ENCODE peak calls at places on chromosomes 4 and X, in five cellular contexts. H, Z, F, V and C are unnamed samples.

GRCh38 chr4:38529189-38530115 is 134.5 kb upstream of the KLF3 start:
- DNase-seq in H (no peak), Z (no peak), F (peak), V (no peak), C (peak)

GRCh38 chr4:70895405-70895804 is 6.8 kb upstream of the MOB1B start:
- DNase-seq in H (no peak), Z (no peak), F (no peak), V (no peak), C (no peak)

GRCh38 chr4:143270266-143270838 is 66.3 kb upstream of the GAB1 start:
- DNase-seq in H (no peak), Z (no peak), F (no peak), V (no peak), C (no peak)

GRCh38 chrX:7055386-7056137 is 92.0 kb upstream of the STS start:
- DNase-seq in H (no peak), Z (no peak), F (no peak), V (no peak), C (no peak)

GRCh38 chrX:102085706-102086105 is 39.8 kb upstream of the TCEAL2 start:
- DNase-seq in H (no peak), Z (no peak), F (no peak), V (no peak), C (no peak)

GRCh38 chrX:150100261-150100660 is 162.0 kb upstream of the EOLA2 start:
- DNase-seq in H (no peak), Z (no peak), F (no peak), V (no peak), C (no peak)

GRCh38 chrX:129360175-129360574 is 163.1 kb downstream of the SMARCA1 start:
- DNase-seq in H (peak), Z (peak), F (peak), V (peak), C (no peak)

GRCh38 chr4:158801066-158801465 is 32.2 kb downstream of the FNIP2 start:
- DNase-seq in H (no peak), Z (no peak), F (no peak), V (no peak), C (no peak)

GRCh38 chrX:13159886-13160285 is 115.5 kb upstream of the FAM9C start:
- DNase-seq in H (no peak), Z (no peak), F (no peak), V (no peak), C (no peak)
- TF ChIP-seq JUND in H (no peak), Z (no peak), F (no peak), V (no peak), C (no peak)

GRCh38 chr4:6702761-6703160 is 6.9 kb downstream of the MRFAP1L1 start:
- DNase-seq in H (no peak), Z (no peak), F (no peak), V (no peak), C (no peak)

GRCh38 chr4:6706173-6706572 is 3.5 kb downstream of the MRFAP1L1 start:
- DNase-seq in H (no peak), Z (no peak), F (no peak), V (no peak), C (no peak)

GRCh38 chr4:6703786-6704185 is 5.9 kb downstream of the MRFAP1L1 start:
- DNase-seq in H (no peak), Z (no peak), F (no peak), V (no peak), C (no peak)

GRCh38 chr4:6709230-6710114 is at the start of gene MRFAP1L1:
- DNase-seq in H (peak), Z (peak), F (peak), V (peak), C (peak)

GRCh38 chr4:6705638-6706037 is 4.0 kb downstream of the MRFAP1L1 start:
- DNase-seq in H (no peak), Z (no peak), F (no peak), V (no peak), C (no peak)
- TF ChIP-seq JUND in H (no peak), Z (no peak), F (no peak), V (no peak), C (no peak)

GRCh38 chrX:96410927-96411326 is 273.7 kb upstream of the DIAPH2 start:
- DNase-seq in H (no peak), Z (no peak), F (no peak), V (no peak), C (no peak)
- TF ChIP-seq JUND in H (no peak), Z (no peak), F (no peak), V (no peak), C (no peak)

GRCh38 chr4:52555356-52555716 is 103.8 kb downstream of the USP46 start:
- DNase-seq in H (no peak), Z (no peak), F (no peak), V (no peak), C (no peak)

GRCh38 chr4:52566136-52567031 is 92.7 kb downstream of the USP46 start:
- DNase-seq in H (no peak), Z (no peak), F (no peak), V (no peak), C (no peak)

GRCh38 chr4:52560844-52561280 is 98.2 kb downstream of the USP46 start:
- DNase-seq in H (no peak), Z (no peak), F (no peak), V (no peak), C (no peak)
- TF ChIP-seq JUND in H (no peak), Z (no peak), F (no peak), V (no peak), C (no peak)

DNA sequence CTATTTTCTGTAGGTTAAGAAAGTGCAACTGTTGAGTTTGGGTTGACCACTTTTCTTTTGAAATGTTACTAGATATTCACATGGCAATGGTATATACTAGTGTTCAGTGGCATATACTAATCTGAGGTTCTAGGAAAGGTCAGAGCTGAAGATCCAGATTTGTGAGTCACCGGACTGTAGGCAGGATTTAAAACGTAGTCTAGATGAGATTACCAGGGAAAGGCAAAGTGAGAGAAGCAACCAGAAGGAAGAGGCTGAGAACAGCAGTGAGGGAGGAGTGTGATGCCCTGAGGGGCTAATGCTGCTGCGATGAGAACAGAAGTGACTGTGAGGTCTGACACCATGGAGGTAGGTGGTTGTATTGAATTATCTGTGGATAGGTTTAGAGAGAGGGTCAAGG is 9.7 kb upstream of the PLA2G12A start:
- DNase-seq in H (no peak), Z (no peak), F (no peak), V (no peak), C (no peak)
- TF ChIP-seq JUND in H (no peak), Z (no peak), F (peak), V (no peak), C (no peak)

DNA sequence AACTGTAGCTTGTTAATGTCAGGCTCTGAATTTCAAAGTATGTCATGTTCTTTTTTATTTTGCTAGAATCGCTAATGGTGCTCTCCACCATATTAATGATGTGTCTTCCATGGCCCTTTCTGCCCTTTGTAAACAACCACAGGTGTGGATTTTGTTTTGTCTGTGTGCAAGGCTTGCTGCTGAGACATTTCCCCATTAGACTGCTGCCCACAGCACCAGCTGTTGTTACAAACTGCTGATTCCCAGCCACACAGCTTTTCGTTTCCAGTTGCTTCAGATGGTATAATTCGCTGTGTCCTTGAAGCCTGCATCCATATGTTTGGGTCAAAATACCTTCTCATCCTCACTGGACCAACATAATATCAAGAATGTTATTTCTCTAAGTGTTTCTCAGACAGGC is 32.8 kb downstream of the KCNIP4 start:
- DNase-seq in H (no peak), Z (no peak), F (no peak), V (no peak), C (no peak)
- TF ChIP-seq JUND in H (no peak), Z (no peak), F (no peak), V (no peak), C (no peak)